ENCODE peak calls at places on chromosome X, in eight cellular contexts. W, P, N, X, M, B, R and G are unnamed samples.

GRCh38 chrX:154294791-154295580 is at the start of gene TEX28:
- DNase-seq in W (no peak), P (no peak), N (no peak), X (no peak), M (no peak), B (no peak), R (no peak), G (no peak)

GRCh38 chrX:413322-414201 is 26.9 kb upstream of the PPP2R3B start:
- DNase-seq in W (peak; percentile 30), P (no peak), N (peak; percentile 68), X (peak; percentile 68), M (peak; percentile 13), B (no peak), R (no peak), G (peak; percentile 9)

GRCh38 chrX:102546818-102547493 is 30.4 kb upstream of the TMSB15A start:
- DNase-seq in W (no peak), P (no peak), N (no peak), X (no peak), M (no peak), B (no peak), R (no peak), G (no peak)

GRCh38 chrX:154484255-154485149 is 1.9 kb downstream of the UBL4A start:
- DNase-seq in W (no peak), P (no peak), N (no peak), X (no peak), M (no peak), B (no peak), R (no peak), G (no peak)

GRCh38 chrX:20063716-20064351 is 52.9 kb downstream of the MAP7D2 start:
- DNase-seq in W (no peak), P (no peak), N (no peak), X (peak; percentile 27), M (no peak), B (no peak), R (no peak), G (no peak)

GRCh38 chrX:121389976-121390709 is 342.7 kb downstream of the GLUD2 start:
- DNase-seq in W (peak; percentile 0), P (no peak), N (no peak), X (no peak), M (no peak), B (no peak), R (no peak), G (peak; percentile 11)

GRCh38 chrX:107537815-107538214 is 88.4 kb downstream of the FRMPD3 start:
- DNase-seq in W (peak; percentile 61), P (no peak), N (peak; percentile 10), X (peak; percentile 67), M (peak; percentile 32), B (peak; percentile 21), R (peak; percentile 26), G (no peak)

GRCh38 chrX:22818061-22818460 is 181.7 kb upstream of the DDX53 start:
- DNase-seq in W (peak; percentile 5), P (no peak), N (no peak), X (no peak), M (no peak), B (no peak), R (no peak), G (no peak)

GRCh38 chrX:45150821-45151220 is 49.9 kb downstream of the DIPK2B start:
- DNase-seq in W (no peak), P (no peak), N (no peak), X (no peak), M (no peak), B (no peak), R (no peak), G (no peak)

GRCh38 chrX:8897259-8897658 is 96.1 kb upstream of the FAM9A start:
- DNase-seq in W (no peak), P (no peak), N (no peak), X (no peak), M (no peak), B (no peak), R (no peak), G (no peak)

GRCh38 chrX:940691-941090 is 271.8 kb downstream of the CRLF2 start:
- DNase-seq in W (no peak), P (no peak), N (no peak), X (no peak), M (no peak), B (no peak), R (no peak), G (no peak)

GRCh38 chrX:128020701-128021100 is 31.5 kb downstream of the ACTRT1 start:
- DNase-seq in W (peak; percentile 12), P (no peak), N (no peak), X (peak; percentile 60), M (peak; percentile 0), B (peak; percentile 5), R (no peak), G (no peak)

GRCh38 chrX:135595543-135595942 is 75.1 kb downstream of the INTS6L start:
- DNase-seq in W (no peak), P (no peak), N (no peak), X (no peak), M (no peak), B (no peak), R (no peak), G (no peak)
- H3K4me3 ChIP-seq in W (no peak overlapping the region), P (no peak overlapping the region), N (no peak overlapping the region), X (no peak overlapping the region), M (no peak overlapping the region), B (no peak overlapping the region), R (no peak overlapping the region), G (no peak overlapping the region)

DNA sequence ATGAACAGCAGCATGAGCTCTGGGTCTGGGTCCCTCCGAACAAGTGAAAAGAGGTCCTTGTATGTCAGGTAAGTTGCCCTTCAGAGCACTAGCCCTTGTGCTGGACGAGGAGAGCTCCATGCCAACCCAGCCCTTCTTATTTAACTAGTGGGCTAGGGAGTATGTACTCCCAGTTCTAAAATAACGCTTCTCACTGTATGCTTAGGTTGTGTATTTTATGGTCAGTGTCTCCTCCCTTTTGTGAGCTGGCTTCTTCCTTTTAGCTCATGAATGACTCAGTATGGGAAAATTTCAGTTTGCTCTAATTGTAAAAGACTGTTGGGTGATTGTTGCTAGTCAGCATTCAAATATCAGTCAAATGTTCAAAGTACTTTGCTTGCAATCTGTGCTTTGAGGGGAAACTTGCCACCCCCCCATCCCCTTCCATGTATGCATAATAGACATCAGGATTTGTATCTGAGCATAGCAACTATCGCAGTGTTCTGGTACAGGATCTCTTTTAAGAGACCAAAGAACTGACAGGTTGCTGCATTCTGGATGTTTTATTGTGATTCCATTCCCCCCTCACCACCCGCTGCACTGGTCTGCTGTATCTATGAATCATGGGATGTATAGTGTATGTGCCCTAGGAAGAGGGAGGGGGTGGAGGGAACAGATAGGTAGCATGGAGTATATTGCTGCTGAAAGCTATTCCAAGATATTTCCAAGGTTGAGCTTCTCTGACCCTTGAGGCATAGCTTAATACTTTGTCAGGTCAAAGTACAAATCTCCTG is 34.7 kb downstream of the DLG3 start:
- DNase-seq in W (peak; percentile 65), P (no peak), N (no peak), X (no peak), M (peak; percentile 54), B (peak; percentile 9), R (no peak), G (peak; percentile 33)
- H3K4me3 ChIP-seq in W (peak overlapping the region; percentile 5), P (no peak overlapping the region), N (no peak overlapping the region), X (no peak overlapping the region), M (peak overlapping the region; percentile 4), B (no peak overlapping the region), R (no peak overlapping the region), G (no peak overlapping the region)

GRCh38 chrX:39818071-39818470 is 279.7 kb downstream of the BCOR start:
- DNase-seq in W (no peak), P (no peak), N (no peak), X (no peak), M (no peak), B (no peak), R (no peak), G (no peak)

GRCh38 chrX:39815621-39816020 is 282.1 kb downstream of the BCOR start:
- DNase-seq in W (no peak), P (no peak), N (no peak), X (peak; percentile 88), M (no peak), B (no peak), R (no peak), G (no peak)

GRCh38 chrX:39818750-39819149 is 279.0 kb downstream of the BCOR start:
- DNase-seq in W (no peak), P (no peak), N (no peak), X (no peak), M (no peak), B (no peak), R (no peak), G (no peak)

GRCh38 chrX:39814391-39814790 is 283.4 kb downstream of the BCOR start:
- DNase-seq in W (peak; percentile 44), P (no peak), N (no peak), X (no peak), M (no peak), B (no peak), R (peak; percentile 44), G (no peak)

GRCh38 chrX:39816871-39817731 is 280.7 kb downstream of the BCOR start:
- DNase-seq in W (peak; percentile 49), P (no peak), N (no peak), X (peak; percentile 92), M (peak; percentile 36), B (no peak), R (no peak), G (no peak)
- H3K4me3 ChIP-seq in W (peak overlapping the region; percentile 5), P (no peak overlapping the region), N (no peak overlapping the region), X (no peak overlapping the region), M (peak overlapping the region; percentile 1), B (no peak overlapping the region), R (no peak overlapping the region), G (no peak overlapping the region)

GRCh38 chrX:12972867-12973560 is 1.9 kb upstream of the TMSB4X start:
- DNase-seq in W (no peak), P (no peak), N (no peak), X (no peak), M (no peak), B (no peak), R (no peak), G (no peak)

GRCh38 chrX:12974797-12975669 is at the start of gene TMSB4X:
- DNase-seq in W (peak; percentile 86), P (peak; percentile 92), N (peak; percentile 83), X (peak; percentile 87), M (peak; percentile 68), B (peak; percentile 69), R (peak; percentile 85), G (peak; percentile 47)

GRCh38 chrX:12972239-12972638 is 2.7 kb upstream of the TMSB4X start:
- DNase-seq in W (no peak), P (no peak), N (no peak), X (no peak), M (no peak), B (no peak), R (no peak), G (no peak)

GRCh38 chrX:12974217-12974796 is 603 bp upstream of the TMSB4X start:
- DNase-seq in W (peak; percentile 67), P (peak; percentile 88), N (peak; percentile 25), X (peak; percentile 59), M (no peak), B (peak; percentile 60), R (no peak), G (peak; percentile 40)

DNA sequence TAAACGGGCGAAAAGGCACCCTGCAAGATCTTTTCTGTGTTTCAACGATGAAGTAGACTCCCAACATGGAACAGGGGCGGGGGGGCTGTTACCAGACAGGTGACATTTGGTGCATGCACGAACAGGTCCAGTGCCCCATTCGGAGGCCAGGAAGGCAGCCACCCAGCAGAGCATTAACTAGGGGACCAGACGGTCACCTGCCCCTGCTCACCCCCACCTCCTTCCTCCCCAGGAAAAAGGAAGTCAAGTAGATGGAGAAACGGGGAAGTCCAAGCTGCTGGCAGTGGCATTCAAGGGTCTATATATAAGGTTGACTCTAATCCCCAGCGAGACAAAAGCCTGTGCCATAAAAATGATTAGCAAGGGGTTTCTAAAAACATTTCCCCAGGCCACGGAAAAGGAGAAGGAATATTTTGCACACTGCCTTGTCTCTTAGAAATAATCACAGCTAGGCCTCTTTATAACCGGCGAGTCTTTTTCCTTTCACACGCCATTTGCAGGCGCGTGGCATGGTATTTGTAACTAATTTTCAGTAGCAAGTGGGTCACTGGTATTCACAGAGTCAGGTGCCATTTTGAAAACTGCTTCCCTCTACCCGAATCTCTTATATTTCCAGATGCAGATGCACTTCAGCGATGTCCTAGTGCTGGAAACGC is 1.2 kb upstream of the TMSB4X start:
- DNase-seq in W (no peak), P (no peak), N (peak; percentile 34), X (no peak), M (no peak), B (no peak), R (no peak), G (no peak)
- H3K4me3 ChIP-seq in W (peak overlapping the region; percentile 75), P (peak overlapping the region; percentile 65), N (peak overlapping the region; percentile 86), X (no peak overlapping the region), M (no peak overlapping the region), B (no peak overlapping the region), R (peak overlapping the region; percentile 98), G (no peak overlapping the region)